ENCODE peak calls at places on chromosomes 2 and 18, in seven cellular contexts. P, W, N, O, U, M and D are unnamed samples.

GRCh38 chr18:61551586-61551985 is 218.4 kb downstream of the CDH20 start:
- DNase-seq in P (no peak), W (peak; percentile 53), N (no peak), O (no peak), U (peak; percentile 77), M (peak; percentile 80), D (peak; percentile 64)

GRCh38 chr2:19902272-19902730 is 518 bp upstream of the TTC32 start:
- DNase-seq in P (no peak), W (no peak), N (no peak), O (no peak), U (no peak), M (no peak), D (no peak)

GRCh38 chr2:111148925-111149324 is 28.2 kb downstream of the BCL2L11 start:
- DNase-seq in P (no peak), W (no peak), N (no peak), O (no peak), U (no peak), M (no peak), D (no peak)

GRCh38 chr18:31819106-31819924 is 58.6 kb upstream of the SLC25A52 start:
- DNase-seq in P (peak; percentile 28), W (peak; percentile 66), N (no peak), O (no peak), U (peak; percentile 12), M (peak; percentile 33), D (peak; percentile 62)

GRCh38 chr2:58019209-58019608 is 27.4 kb upstream of the VRK2 start:
- DNase-seq in P (no peak), W (no peak), N (no peak), O (no peak), U (no peak), M (no peak), D (no peak)

GRCh38 chr2:65416321-65416720 is 16.1 kb downstream of the SPRED2 start:
- DNase-seq in P (no peak), W (no peak), N (no peak), O (no peak), U (no peak), M (no peak), D (no peak)

GRCh38 chr2:12141618-12142220 is 395.3 kb downstream of the LPIN1 start:
- DNase-seq in P (no peak), W (no peak), N (no peak), O (no peak), U (no peak), M (no peak), D (no peak)

GRCh38 chr2:239299218-239299939 is 101.4 kb downstream of the HDAC4 start:
- DNase-seq in P (no peak), W (no peak), N (peak; percentile 10), O (no peak), U (peak; percentile 55), M (no peak), D (peak; percentile 9)

GRCh38 chr2:39118786-39119499 is 1.9 kb downstream of the SOS1 start:
- DNase-seq in P (peak; percentile 37), W (peak; percentile 20), N (no peak), O (no peak), U (no peak), M (no peak), D (no peak)

GRCh38 chr2:110871637-110872036 is 139.3 kb downstream of the ACOXL start:
- DNase-seq in P (no peak), W (no peak), N (no peak), O (no peak), U (no peak), M (no peak), D (no peak)

GRCh38 chr2:241855245-241855887 is 3.3 kb downstream of the PDCD1 start:
- DNase-seq in P (no peak), W (no peak), N (peak; percentile 21), O (no peak), U (no peak), M (no peak), D (no peak)

GRCh38 chr2:158624071-158624470 is 167.3 kb downstream of the PKP4 start:
- DNase-seq in P (no peak), W (no peak), N (no peak), O (no peak), U (no peak), M (no peak), D (no peak)

GRCh38 chr2:221943078-221943810 is 355.6 kb downstream of the PAX3 start:
- DNase-seq in P (no peak), W (no peak), N (no peak), O (no peak), U (peak; percentile 65), M (peak; percentile 85), D (no peak)

GRCh38 chr18:6561029-6561861 is 146.5 kb upstream of the L3MBTL4 start:
- DNase-seq in P (peak; percentile 98), W (peak; percentile 12), N (peak; percentile 65), O (no peak), U (no peak), M (no peak), D (no peak)

GRCh38 chr18:3585656-3586509 is 135.9 kb downstream of the TGIF1 start:
- DNase-seq in P (peak; percentile 46), W (peak; percentile 64), N (peak; percentile 84), O (no peak), U (peak; percentile 77), M (peak; percentile 80), D (peak; percentile 56)

GRCh38 chr2:112621792-112622527 is 23.8 kb upstream of the SLC20A1 start:
- DNase-seq in P (no peak), W (no peak), N (no peak), O (no peak), U (no peak), M (peak; percentile 65), D (no peak)

GRCh38 chr18:27649621-27650020 is 464.5 kb upstream of the CHST9 start:
- DNase-seq in P (no peak), W (no peak), N (no peak), O (no peak), U (no peak), M (no peak), D (no peak)

GRCh38 chr2:62215306-62216064 is 19.6 kb downstream of the B3GNT2 start:
- DNase-seq in P (no peak), W (no peak), N (no peak), O (no peak), U (no peak), M (peak; percentile 38), D (peak; percentile 29)

GRCh38 chr18:49656098-49656591 is 94.3 kb downstream of the LIPG start:
- DNase-seq in P (no peak), W (peak; percentile 18), N (no peak), O (peak; percentile 98), U (no peak), M (peak; percentile 76), D (no peak)

GRCh38 chr2:128536925-128537620 is 218.4 kb upstream of the HS6ST1 start:
- DNase-seq in P (no peak), W (no peak), N (no peak), O (no peak), U (no peak), M (peak; percentile 94), D (no peak)

GRCh38 chr18:23982154-23983071 is 32.1 kb upstream of the TTC39C start:
- DNase-seq in P (no peak), W (no peak), N (peak; percentile 80), O (no peak), U (no peak), M (peak; percentile 68), D (no peak)

GRCh38 chr2:206381881-206382280 is 61.5 kb upstream of the ADAM23 start:
- DNase-seq in P (no peak), W (no peak), N (no peak), O (no peak), U (no peak), M (no peak), D (no peak)